ENCODE peak calls at places on chromosomes 6 and 20, in four cellular contexts. A, Y, K and G are unnamed samples.

GRCh38 chr20:19211661-19212523 is 550 bp upstream of the SLC24A3 start:
- DNase-seq in A (peak), Y (peak), K (no peak), G (peak)

GRCh38 chr20:21550587-21550986 is 36.7 kb upstream of the NKX2-2 start:
- DNase-seq in A (no peak), K (no peak), Y (no peak), G (no peak)

GRCh38 chr6:101146389-101146788 is 247.1 kb upstream of the GRIK2 start:
- DNase-seq in Y (no peak), K (peak), A (no peak), G (no peak)

GRCh38 chr6:14088600-14089168 is 28.9 kb upstream of the CD83 start:
- DNase-seq in Y (no peak), A (no peak), K (no peak), G (peak)

GRCh38 chr20:48502016-48502415 is 325.8 kb downstream of the PREX1 start:
- DNase-seq in A (no peak), Y (no peak), K (no peak), G (no peak)

GRCh38 chr6:119227377-119227776 is 122.2 kb downstream of the MAN1A1 start:
- DNase-seq in A (no peak), K (no peak), Y (no peak), G (no peak)

GRCh38 chr6:11929451-11929850 is 82.7 kb upstream of the HIVEP1 start:
- DNase-seq in Y (no peak), A (no peak), K (no peak), G (no peak)

GRCh38 chr6:106136845-106137244 is 50.7 kb downstream of the PRDM1 start:
- DNase-seq in Y (no peak), K (no peak), A (no peak), G (no peak)

GRCh38 chr6:170429457-170429856 is 122.9 kb downstream of the FAM120B start:
- DNase-seq in A (no peak), Y (no peak), K (no peak), G (peak)

GRCh38 chr20:33299111-33299603 is 16.1 kb downstream of the BPIFB1 start:
- DNase-seq in Y (peak), A (peak), K (peak), G (peak)

GRCh38 chr20:17627101-17627950 is 54.7 kb downstream of the RRBP1 start:
- DNase-seq in K (no peak), A (no peak), Y (no peak), G (no peak)

GRCh38 chr20:3560578-3560977 is 89.8 kb downstream of the ATRN start:
- DNase-seq in K (peak), Y (no peak), A (no peak), G (no peak)

GRCh38 chr20:30487947-30488926 is 769.2 kb upstream of the DEFB115 start:
- DNase-seq in A (no peak), K (no peak), Y (peak), G (no peak)

GRCh38 chr20:61123751-61124368 is 128.2 kb upstream of the CDH4 start:
- DNase-seq in K (no peak), A (no peak), Y (no peak), G (no peak)

GRCh38 chr20:24164360-24164759 is 175.8 kb upstream of the GGTLC1 start:
- DNase-seq in A (peak), K (no peak), Y (peak), G (peak)

GRCh38 chr6:1958257-1958656 is 287.1 kb downstream of the GMDS start:
- DNase-seq in A (no peak), Y (no peak), K (no peak), G (no peak)

GRCh38 chr6:47207261-47207660 is 102.4 kb downstream of the TNFRSF21 start:
- DNase-seq in A (no peak), K (no peak), Y (no peak), G (no peak)

GRCh38 chr6:21071783-21072468 is 521.6 kb upstream of the SOX4 start:
- DNase-seq in K (no peak), A (no peak), Y (no peak), G (no peak)

GRCh38 chr6:15410752-15411151 is 164.9 kb downstream of the JARID2 start:
- DNase-seq in K (no peak), A (no peak), Y (no peak), G (no peak)

GRCh38 chr6:119672725-119673124 is 323.2 kb upstream of the MAN1A1 start:
- DNase-seq in K (no peak), A (peak), Y (no peak), G (peak)

GRCh38 chr6:136117081-136117480 is 133.0 kb downstream of the MTFR2 start:
- DNase-seq in K (peak), A (no peak), Y (no peak), G (no peak)

GRCh38 chr6:35663001-35663400 is 25.7 kb downstream of the FKBP5 start:
- DNase-seq in Y (no peak), A (no peak), K (peak), G (peak)

GRCh38 chr6:25250878-25251277 is 28.3 kb upstream of the CARMIL1 start:
- DNase-seq in K (peak), Y (no peak), A (no peak), G (peak)

GRCh38 chr6:155106456-155107107 is 111.5 kb downstream of the TIAM2 start:
- DNase-seq in A (no peak), Y (no peak), K (no peak), G (no peak)

GRCh38 chr20:41086402-41087324 is 50.7 kb upstream of the PLCG1 start:
- DNase-seq in Y (no peak), K (no peak), A (no peak), G (no peak)

GRCh38 chr20:48816282-48816860 is 11.4 kb downstream of the PREX1 start:
- DNase-seq in A (no peak), K (no peak), Y (no peak), G (no peak)

GRCh38 chr6:42352856-42353564 is 98.7 kb downstream of the TRERF1 start:
- DNase-seq in Y (no peak), K (peak), A (no peak), G (no peak)

GRCh38 chr6:134111062-134111677 is 58.7 kb upstream of the SLC2A12 start:
- DNase-seq in A (peak), Y (no peak), K (peak), G (peak)

GRCh38 chr6:81387163-81387562 is 365.3 kb downstream of the TENT5A start:
- DNase-seq in A (no peak), K (no peak), Y (no peak), G (no peak)

GRCh38 chr6:125099211-125100017 is 54.2 kb upstream of the TPD52L1 start:
- DNase-seq in Y (peak), A (peak), K (peak), G (peak)

GRCh38 chr6:26175428-26176181 is 88.4 kb downstream of the HFE start:
- DNase-seq in A (no peak), Y (peak), K (peak), G (peak)

GRCh38 chr6:81486234-81486633 is 266.2 kb downstream of the TENT5A start:
- DNase-seq in K (no peak), A (no peak), Y (no peak), G (no peak)

GRCh38 chr20:63968928-63969760 is 586 bp downstream of the ZNF512B start:
- DNase-seq in K (no peak), A (peak), Y (peak), G (no peak)

GRCh38 chr6:130385059-130385695 is 19.4 kb downstream of the TMEM200A start:
- DNase-seq in Y (no peak), A (no peak), K (no peak), G (no peak)

GRCh38 chr6:150008588-150008987 is 16.7 kb downstream of the RAET1L start:
- DNase-seq in Y (no peak), K (no peak), A (no peak), G (no peak)

GRCh38 chr20:20373046-20373706 is 5.3 kb downstream of the INSM1 start:
- DNase-seq in A (no peak), K (peak), Y (no peak), G (no peak)

GRCh38 chr6:118252474-118252873 is 295.6 kb upstream of the PLN start:
- DNase-seq in Y (no peak), A (no peak), K (no peak), G (no peak)

GRCh38 chr6:116462516-116462915 is 1.3 kb downstream of the CALHM6 start:
- DNase-seq in A (no peak), K (no peak), Y (no peak), G (no peak)
- H3K9ac ChIP-seq in A (no peak), K (no peak), Y (no peak), G (peak)

GRCh38 chr20:15378151-15378550 is 1040.7 kb upstream of the FLRT3 start:
- DNase-seq in K (no peak), Y (no peak), A (no peak), G (peak)
- H4K8ac ChIP-seq in K (no peak), Y (no peak), A (no peak), G (no peak)

GRCh38 chr20:4691753-4692152 is 30.0 kb upstream of the PRND start:
- DNase-seq in A (no peak), Y (no peak), K (no peak), G (no peak)
- H3K9ac ChIP-seq in A (no peak), Y (no peak), K (no peak), G (no peak)

DNA sequence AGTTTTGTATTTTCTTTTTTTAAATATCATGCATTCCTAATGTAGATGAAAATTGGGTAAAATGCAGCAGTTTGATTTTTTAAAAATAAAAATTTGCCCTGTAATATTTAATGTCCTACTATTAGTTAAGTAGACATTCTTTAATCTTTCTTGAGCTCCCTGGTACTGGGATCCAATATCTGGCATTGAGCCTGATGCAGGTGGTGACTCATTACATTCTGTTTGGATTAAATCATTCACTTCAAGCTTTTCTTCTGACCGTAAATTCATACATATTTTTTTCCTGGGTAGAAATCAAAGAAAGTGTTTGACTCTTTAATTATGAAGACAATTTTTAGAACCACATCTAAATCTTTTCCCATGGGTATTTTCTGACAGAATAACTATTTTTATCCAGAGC is 768.8 kb upstream of the SLC35B3 start:
- DNase-seq in K (peak), Y (no peak), A (no peak), G (peak)
- H4K8ac ChIP-seq in K (no peak), Y (no peak), A (no peak), G (no peak)